ENCODE peak calls at places on chromosomes 1 and 21, in seven cellular contexts. V is Caco-2, P is epithelial cell of esophagus, K is transverse colon, A is H9, T is GM20000, U is uterus. L is an unnamed sample.

GRCh38 chr1:36773827-36774541 is 260.3 kb downstream of the GRIK3 start:
- DNase-seq in V (no peak), P (no peak), K (no peak), A (no peak), T (no peak), U (no peak), L (no peak)

GRCh38 chr1:228083871-228084278 is 1.4 kb downstream of the ARF1 start:
- DNase-seq in V (no peak), P (no peak), K (no peak), A (no peak), T (no peak), U (no peak), L (no peak)

GRCh38 chr21:31909153-31909771 is 36.4 kb downstream of the HUNK start:
- DNase-seq in V (peak), P (no peak), K (no peak), A (no peak), T (no peak), U (no peak), L (no peak)

GRCh38 chr1:103063911-103064310 is 44.4 kb downstream of the COL11A1 start:
- DNase-seq in V (no peak), P (no peak), K (no peak), A (no peak), T (no peak), U (no peak), L (no peak)

GRCh38 chr1:13619909-13620308 is 36.3 kb downstream of the PDPN start:
- DNase-seq in V (no peak), P (peak), K (no peak), A (no peak), T (no peak), U (peak), L (no peak)

GRCh38 chr1:155977607-155978324 is 581 bp downstream of the ARHGEF2 start:
- DNase-seq in V (no peak), P (peak), K (peak), A (peak), T (peak), U (peak), L (peak)

GRCh38 chr1:165851034-165851658 is 23.7 kb downstream of the UCK2 start:
- DNase-seq in V (no peak), P (peak), K (no peak), A (no peak), T (peak), U (no peak), L (no peak)

GRCh38 chr1:209850342-209850979 is 22.7 kb downstream of the UTP25 start:
- DNase-seq in V (peak), P (peak), K (peak), A (peak), T (peak), U (no peak), L (peak)

GRCh38 chr1:15153842-15154479 is 414 bp downstream of the TMEM51 start:
- DNase-seq in V (peak), P (peak), K (peak), A (peak), T (peak), U (peak), L (peak)

GRCh38 chr1:245687636-245688535 is 533.1 kb downstream of the KIF26B start:
- DNase-seq in V (no peak), P (no peak), K (no peak), A (peak), T (no peak), U (no peak), L (no peak)

GRCh38 chr1:85576256-85576641 is 4.3 kb upstream of the CCN1 start:
- DNase-seq in V (no peak), P (no peak), K (no peak), A (peak), T (no peak), U (no peak), L (no peak)

GRCh38 chr1:159889821-159890252 is 10.1 kb downstream of the CFAP45 start:
- DNase-seq in V (no peak), P (peak), K (no peak), A (no peak), T (peak), U (peak), L (peak)

GRCh38 chr1:54479251-54479650 is 68.8 kb upstream of the ACOT11 start:
- DNase-seq in V (no peak), P (no peak), K (no peak), A (no peak), T (no peak), U (no peak), L (no peak)
- TF ChIP-seq CTCF in V (no peak), P (no peak), K (no peak), A (no peak), T (no peak), U (no peak), L (no peak)

GRCh38 chr21:34861302-34861701 is 187.8 kb downstream of the RUNX1 start:
- DNase-seq in V (no peak), P (no peak), K (no peak), A (no peak), T (no peak), U (no peak), L (no peak)

GRCh38 chr21:34859976-34860653 is 189.0 kb downstream of the RUNX1 start:
- DNase-seq in V (no peak), P (no peak), K (no peak), A (no peak), T (no peak), U (no peak), L (no peak)

GRCh38 chr21:34857122-34857713 is 188.4 kb downstream of the CLIC6 start:
- DNase-seq in V (no peak), P (no peak), K (no peak), A (no peak), T (no peak), U (no peak), L (no peak)

GRCh38 chr21:34858559-34858958 is 189.8 kb downstream of the CLIC6 start:
- DNase-seq in V (no peak), P (no peak), K (no peak), A (no peak), T (no peak), U (no peak), L (no peak)

DNA sequence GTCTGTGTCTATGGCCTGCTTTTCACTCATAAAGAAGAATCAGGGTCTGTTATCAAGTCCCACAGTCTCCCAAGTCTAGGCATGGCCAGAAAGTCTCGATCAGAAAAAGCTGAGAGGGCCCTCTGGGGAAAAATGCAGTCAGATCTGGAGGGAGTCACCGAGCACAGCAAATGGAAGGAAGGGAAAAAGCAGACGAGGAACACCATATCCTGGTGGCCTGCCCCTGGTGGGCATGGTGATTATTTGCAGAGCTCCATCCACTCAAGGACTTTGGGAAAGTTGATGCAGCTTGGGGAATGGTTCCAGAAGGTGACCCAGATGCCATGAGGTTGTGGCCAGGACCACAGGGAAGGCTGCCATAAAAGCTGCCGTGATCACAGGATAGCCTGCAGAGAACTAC is 189.1 kb downstream of the CLIC6 start:
- DNase-seq in V (no peak), P (no peak), K (no peak), A (no peak), T (no peak), U (no peak), L (no peak)
- TF ChIP-seq CTCF in V (peak), P (peak), K (no peak), A (peak), T (no peak), U (no peak), L (no peak)

GRCh38 chr21:36479415-36480402 is at the start of gene CLDN14:
- DNase-seq in V (peak), P (peak), K (no peak), A (no peak), T (no peak), U (no peak), L (no peak)
- TF ChIP-seq CTCF in V (no peak), P (no peak), K (no peak), A (no peak), T (no peak), U (no peak), L (no peak)

GRCh38 chr1:208309771-208310170 is 65.6 kb upstream of the PLXNA2 start:
- DNase-seq in V (no peak), P (peak), K (peak), A (no peak), T (no peak), U (no peak), L (no peak)
- TF ChIP-seq CTCF in V (no peak), P (no peak), K (no peak), A (no peak), T (no peak), U (no peak), L (no peak)

L was measured in Calu3.